ENCODE peak calls at places on chromosomes 2 and 18, in six cellular contexts. X, J, S, T, M and Y are unnamed samples.

GRCh38 chr2:121689356-121689755 is 40.1 kb upstream of the CLASP1 start:
- DNase-seq in J (no peak), T (peak), X (no peak), M (no peak), S (peak), Y (no peak)

GRCh38 chr2:225100856-225101294 is 58.6 kb upstream of the DOCK10 start:
- DNase-seq in J (no peak), S (peak), T (peak), M (no peak), X (no peak), Y (peak)

GRCh38 chr18:6257950-6258349 is 156.8 kb downstream of the L3MBTL4 start:
- DNase-seq in S (no peak), J (no peak), T (no peak), M (no peak), X (no peak), Y (no peak)

GRCh38 chr2:99572380-99572779 is 82.6 kb upstream of the REV1 start:
- DNase-seq in J (no peak), X (no peak), S (no peak), T (no peak), M (no peak), Y (no peak)

GRCh38 chr2:168684921-168685618 is 117.4 kb upstream of the NOSTRIN start:
- DNase-seq in S (no peak), J (no peak), M (no peak), X (no peak), T (no peak), Y (no peak)

GRCh38 chr2:61795408-61795807 is 58.5 kb downstream of the FAM161A start:
- DNase-seq in T (no peak), M (no peak), J (no peak), S (no peak), X (no peak), Y (no peak)

GRCh38 chr2:36482576-36483214 is 115.3 kb downstream of the FEZ2 start:
- DNase-seq in J (no peak), M (no peak), X (no peak), S (no peak), T (no peak), Y (peak)

GRCh38 chr18:79520473-79521390 is 125.0 kb downstream of the NFATC1 start:
- DNase-seq in M (peak), J (no peak), S (no peak), T (no peak), X (peak), Y (no peak)

GRCh38 chr2:2860583-2861300 is 516.9 kb downstream of the EIPR1 start:
- DNase-seq in S (no peak), J (no peak), M (no peak), X (no peak), T (no peak), Y (no peak)

GRCh38 chr2:197672494-197672893 is 2.9 kb downstream of the RFTN2 start:
- DNase-seq in S (no peak), J (no peak), M (no peak), X (no peak), T (no peak), Y (no peak)

GRCh38 chr2:203722411-203722810 is 16.0 kb downstream of the CD28 start:
- DNase-seq in M (no peak), J (no peak), X (no peak), T (no peak), S (no peak), Y (no peak)

GRCh38 chr2:217647226-217647625 is 355.6 kb downstream of the TNS1 start:
- DNase-seq in M (no peak), J (no peak), X (no peak), S (no peak), T (no peak), Y (no peak)

GRCh38 chr2:217641987-217642386 is 360.8 kb downstream of the TNS1 start:
- DNase-seq in J (no peak), X (no peak), S (no peak), T (no peak), M (no peak), Y (no peak)

GRCh38 chr2:217642944-217643343 is 359.9 kb downstream of the TNS1 start:
- DNase-seq in J (no peak), S (no peak), T (no peak), M (no peak), X (no peak), Y (no peak)

GRCh38 chr2:217645891-217646290 is 356.9 kb downstream of the TNS1 start:
- DNase-seq in T (no peak), J (no peak), M (no peak), X (no peak), S (no peak), Y (no peak)

DNA sequence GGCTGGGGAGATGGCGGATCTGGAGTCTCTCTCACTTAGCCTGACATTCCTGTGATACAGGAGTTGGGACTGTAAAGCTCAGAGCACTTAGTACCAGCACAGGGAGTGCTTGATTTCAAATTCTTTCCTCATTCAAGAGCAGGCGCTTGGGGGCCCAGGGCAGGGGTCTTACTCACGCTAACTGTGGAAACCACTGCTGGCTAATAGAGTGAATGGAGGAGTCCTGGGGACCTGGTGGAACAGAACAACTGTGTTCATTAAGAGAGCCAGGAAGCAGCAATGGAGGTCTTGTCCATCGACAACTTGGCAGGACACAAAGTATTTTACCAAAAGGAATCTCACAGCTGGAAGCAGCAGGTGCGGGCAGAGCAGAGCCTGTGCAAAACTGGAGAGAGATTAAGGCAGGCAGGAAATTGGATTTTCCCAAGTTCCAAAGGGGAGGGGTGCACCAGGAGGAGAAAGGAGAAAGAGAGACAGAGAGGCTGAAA is 358.9 kb downstream of the TNS1 start:
- DNase-seq in S (no peak), X (no peak), J (no peak), T (no peak), M (no peak), Y (no peak)
- TF ChIP-seq CTCF in S (no peak), X (no peak), J (no peak), T (no peak), M (no peak), Y (no peak)

DNA sequence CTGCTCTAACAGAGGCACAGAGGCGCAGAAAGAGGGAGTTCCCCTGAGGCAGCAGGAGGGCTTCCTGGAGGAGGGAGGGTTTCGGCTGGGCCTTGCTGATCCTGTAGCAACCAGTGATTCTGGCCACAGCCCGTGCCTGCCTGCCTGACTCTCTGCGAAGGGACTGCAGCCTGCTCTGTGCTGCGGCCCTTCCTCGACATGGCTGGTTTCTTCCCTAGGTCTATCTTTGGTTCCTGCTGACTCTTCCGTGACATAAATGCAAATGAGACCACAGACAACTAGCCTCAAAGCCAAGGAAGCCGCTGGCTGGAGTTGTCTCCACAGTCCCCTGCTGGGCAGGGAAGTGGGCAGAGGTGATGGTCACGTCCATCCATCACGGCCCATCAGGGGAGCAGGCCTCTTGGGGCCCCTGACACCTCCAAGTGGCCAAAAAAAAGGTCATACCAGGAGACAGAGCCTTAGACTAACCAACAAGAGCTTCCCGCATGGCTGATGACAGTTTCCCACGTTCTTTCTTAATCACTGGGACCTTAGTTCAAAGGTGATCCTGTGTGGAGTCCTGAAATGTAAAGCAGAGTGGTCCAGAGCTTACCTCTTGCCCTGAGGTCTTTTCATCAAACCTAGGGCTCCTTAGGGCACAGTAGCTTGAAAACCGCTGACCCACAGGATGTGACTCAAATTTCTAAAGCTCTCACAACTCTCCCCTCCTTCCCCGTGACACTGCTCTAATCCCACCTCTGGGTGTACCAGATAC is 55.3 kb downstream of the HS1BP3 start:
- DNase-seq in J (peak), T (no peak), X (no peak), S (no peak), M (no peak), Y (no peak)
- H3K4me3 ChIP-seq in J (peak), T (no peak), X (no peak), S (no peak), M (no peak), Y (no peak)

GRCh38 chr2:10812362-10813084 is at the start of gene PDIA6:
- DNase-seq in T (peak), S (peak), M (peak), X (peak), J (peak), Y (peak)
- TF ChIP-seq CTCF in T (no peak), S (no peak), M (no peak), X (no peak), J (no peak), Y (no peak)

DNA sequence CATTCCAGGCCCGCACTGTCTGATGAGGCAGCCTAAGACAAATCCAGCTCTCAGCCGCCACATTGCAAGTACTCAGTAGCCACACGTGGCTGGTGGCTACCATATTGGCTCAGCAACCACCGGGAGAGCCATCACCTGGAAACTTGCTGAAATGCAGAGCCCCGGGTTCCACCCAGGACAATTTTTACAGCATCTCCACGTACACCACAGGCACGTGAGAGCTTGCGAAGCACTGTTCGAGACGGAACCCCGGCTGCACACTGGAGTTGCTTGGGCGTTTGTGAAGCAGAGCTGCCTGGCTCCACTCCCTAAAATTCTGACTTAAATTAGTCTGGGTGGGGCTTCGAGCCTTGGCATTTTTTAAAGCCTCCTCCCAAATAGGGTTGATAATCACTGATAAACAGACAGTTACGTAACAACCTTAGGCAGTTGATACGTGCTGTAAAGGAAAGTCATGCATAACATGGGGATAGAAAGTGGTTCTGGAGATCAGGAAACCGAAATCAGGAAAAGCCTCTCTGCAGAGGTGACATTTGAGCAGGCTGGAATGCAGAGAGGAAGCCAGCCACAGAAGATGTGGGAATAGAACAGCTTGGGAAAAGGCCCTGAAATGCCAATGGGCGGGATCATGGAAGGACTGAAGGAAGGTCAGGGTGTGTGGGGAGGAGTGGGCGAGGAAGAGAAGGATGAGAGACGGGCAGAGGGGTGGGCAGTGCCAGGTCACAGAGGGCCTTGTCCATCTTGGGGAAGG is 6.2 kb downstream of the ASAP2 start:
- DNase-seq in J (no peak), S (no peak), M (no peak), T (no peak), X (no peak), Y (no peak)
- H3K4me3 ChIP-seq in J (no peak), S (no peak), M (no peak), T (no peak), X (no peak), Y (no peak)

GRCh38 chr18:44895176-44895798 is 214.6 kb downstream of the SETBP1 start:
- DNase-seq in X (no peak), M (no peak), J (peak), S (peak), T (peak), Y (no peak)
- TF ChIP-seq CTCF in X (no peak), M (no peak), J (peak), S (peak), T (peak), Y (peak)

GRCh38 chr2:68745006-68745405 is 10.4 kb downstream of the ARHGAP25 start:
- DNase-seq in S (no peak), X (no peak), T (no peak), J (no peak), M (peak), Y (no peak)
- H3K4me3 ChIP-seq in S (no peak), X (no peak), T (no peak), J (no peak), M (no peak), Y (no peak)

DNA sequence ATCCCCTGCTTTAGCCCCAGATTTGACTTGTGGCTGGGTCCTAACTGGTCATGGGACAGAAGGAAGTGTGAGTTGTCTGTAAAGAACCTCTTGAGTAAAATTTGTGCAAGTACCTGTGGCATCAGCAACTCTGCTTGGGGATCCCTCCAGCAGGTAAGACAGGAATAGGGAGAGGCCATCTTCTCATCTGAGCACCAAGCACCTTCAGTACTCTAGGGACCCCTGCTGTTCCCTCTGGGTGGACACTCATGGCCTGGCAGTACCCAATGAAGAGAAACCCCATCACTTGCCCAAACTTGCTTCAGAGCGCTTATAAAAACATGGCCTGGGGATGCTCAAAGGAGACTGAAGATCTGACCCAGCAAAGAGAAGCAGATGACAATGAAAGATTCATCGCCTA is 297.8 kb downstream of the SP3 start:
- DNase-seq in M (no peak), S (no peak), J (no peak), T (no peak), X (no peak), Y (no peak)
- TF ChIP-seq CTCF in M (no peak), S (peak), J (no peak), T (peak), X (no peak), Y (peak)